ENCODE peak calls at places on chromosomes 7 and 10, in five cellular contexts. N is kidney epithelial cell, A is endothelial cell, T is mesothelial cell of epicardium, W is PC-3. X is an unnamed sample.

GRCh38 chr10:129711261-129711660 is 244.2 kb downstream of the MGMT start:
- DNase-seq in N (no peak), A (no peak), W (no peak), T (no peak), X (no peak)

GRCh38 chr7:106022193-106022821 is 59.2 kb downstream of the CDHR3 start:
- DNase-seq in W (no peak), N (no peak), A (no peak), T (no peak), X (no peak)

GRCh38 chr10:44995914-44996633 is 4.6 kb upstream of the ZNF22 start:
- DNase-seq in A (no peak), T (no peak), N (no peak), W (no peak), X (no peak)

GRCh38 chr7:95608344-95609173 is 12.2 kb upstream of the PDK4 start:
- DNase-seq in N (peak), T (no peak), W (peak), A (peak), X (no peak)

GRCh38 chr10:33311640-33312039 is 22.8 kb downstream of the NRP1 start:
- DNase-seq in W (no peak), A (no peak), N (no peak), T (no peak), X (no peak)

GRCh38 chr10:4407783-4408182 is 418.2 kb upstream of the AKR1E2 start:
- DNase-seq in W (peak), N (peak), T (no peak), A (no peak), X (no peak)

GRCh38 chr10:122786269-122786668 is 59.4 kb downstream of the CUZD1 start:
- DNase-seq in T (no peak), W (peak), N (no peak), A (peak), X (no peak)

GRCh38 chr10:91051834-91052233 is 130.9 kb upstream of the ANKRD1 start:
- DNase-seq in A (no peak), T (no peak), W (no peak), N (no peak), X (no peak)

GRCh38 chr10:104300002-104300735 is 31.2 kb downstream of the GSTO2 start:
- DNase-seq in W (peak), T (no peak), N (no peak), A (no peak), X (no peak)

GRCh38 chr7:108413782-108414492 is 42.3 kb downstream of the NRCAM start:
- DNase-seq in W (no peak), A (no peak), T (no peak), N (no peak), X (no peak)

GRCh38 chr10:14399641-14400040 is 68.9 kb upstream of the FRMD4A start:
- DNase-seq in W (no peak), T (no peak), N (no peak), A (no peak), X (no peak)

GRCh38 chr10:5582736-5583135 is 58.0 kb downstream of the CALML3 start:
- DNase-seq in N (no peak), T (no peak), W (no peak), A (no peak), X (no peak)

GRCh38 chr10:17669185-17669872 is 25.4 kb downstream of the STAM start:
- DNase-seq in N (no peak), A (no peak), T (no peak), W (no peak), X (no peak)

DNA sequence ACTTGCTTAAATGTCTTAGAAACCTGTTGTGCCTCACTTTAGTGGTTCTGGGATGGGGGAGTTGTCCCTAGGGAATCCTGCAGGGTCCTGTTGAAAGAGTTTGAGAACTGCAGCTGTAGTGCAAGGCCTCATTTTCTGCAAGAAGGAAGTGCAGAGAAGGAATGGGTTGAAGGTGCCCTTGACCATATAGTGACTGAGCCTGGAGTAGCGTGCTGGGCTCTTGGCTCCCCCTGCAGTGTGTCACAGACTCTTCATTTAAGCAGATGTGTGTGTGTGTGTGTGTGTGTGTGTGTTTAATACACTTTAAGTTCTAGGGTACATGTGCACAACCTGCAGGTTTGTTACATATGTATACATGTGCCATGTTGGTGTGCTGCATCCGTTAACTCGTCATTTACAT is 92.2 kb downstream of the GRK5 start:
- DNase-seq in N (no peak), W (no peak), A (no peak), T (no peak), X (no peak)
- TF ChIP-seq CTCF in N (no peak), W (no peak), A (no peak), T (no peak), X (no peak)

DNA sequence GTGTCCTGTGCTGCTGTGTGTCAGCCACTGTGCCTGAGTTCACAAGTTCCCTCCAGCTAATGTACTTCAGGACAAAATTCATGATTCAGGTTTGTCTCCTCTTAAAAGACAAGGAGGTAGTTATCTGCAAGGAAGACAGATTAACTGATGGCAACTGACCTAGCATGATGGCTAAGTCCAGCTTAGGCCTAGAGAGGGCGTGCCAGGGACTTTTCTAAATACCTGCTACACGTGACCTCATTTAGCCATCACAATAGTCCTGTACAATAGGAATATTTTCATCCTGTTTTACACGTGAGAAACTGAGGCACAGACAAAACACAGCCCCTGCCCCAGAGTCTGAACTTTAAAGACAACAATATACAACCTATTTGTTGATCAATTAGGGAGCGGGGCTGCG is 275.7 kb downstream of the XPNPEP1 start:
- DNase-seq in A (no peak), W (peak), T (no peak), N (no peak), X (no peak)
- TF ChIP-seq CTCF in A (no peak), W (peak), T (no peak), N (no peak), X (peak)

DNA sequence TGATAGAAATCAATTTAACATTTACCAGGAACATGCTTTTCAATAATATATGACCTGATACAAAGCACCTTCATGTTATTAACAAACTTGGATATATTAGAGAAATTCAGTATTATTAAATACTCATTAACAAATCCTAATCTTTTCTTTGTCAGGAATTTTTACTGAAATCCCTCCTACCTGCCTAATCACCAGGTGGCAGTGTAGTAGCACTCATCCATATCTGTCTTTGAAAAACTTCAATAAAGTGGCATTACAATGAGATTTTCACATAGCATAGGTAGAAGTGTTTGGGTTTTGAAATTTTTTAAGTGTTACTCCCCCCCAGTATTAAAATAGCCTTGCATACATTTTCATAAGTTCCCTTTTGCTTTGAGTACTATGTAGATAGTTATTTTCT is 1246.6 kb upstream of the LRRN3 start:
- DNase-seq in N (no peak), A (no peak), W (peak), T (no peak), X (no peak)
- TF ChIP-seq CTCF in N (peak), A (peak), W (peak), T (no peak), X (peak)

GRCh38 chr10:132536964-132537712 is 449 bp upstream of the INPP5A start:
- DNase-seq in W (peak), T (peak), A (peak), N (peak), X (peak)
- TF ChIP-seq CTCF in W (no peak), T (no peak), A (no peak), N (no peak), X (peak)

DNA sequence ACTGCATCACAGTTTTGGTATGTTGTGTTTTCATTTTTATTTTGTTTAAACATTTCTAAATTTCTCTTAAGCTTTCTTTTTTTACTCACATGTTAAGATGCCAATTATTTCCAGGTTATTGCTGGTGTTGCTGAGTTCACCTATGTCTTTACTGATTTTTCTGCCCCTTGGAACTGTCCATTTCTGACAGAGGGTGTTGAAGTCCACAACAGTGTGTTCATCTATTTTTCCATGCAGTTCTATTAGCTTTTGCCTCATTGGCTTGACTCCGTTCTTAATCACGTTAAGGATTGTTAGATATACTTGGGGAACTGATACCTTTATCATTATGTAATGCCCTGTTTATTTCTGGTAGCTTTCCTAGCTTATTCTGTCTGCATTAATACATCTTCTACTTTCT is 158.0 kb upstream of the TCERG1L start:
- DNase-seq in A (no peak), N (no peak), W (no peak), T (no peak), X (no peak)
- TF ChIP-seq CTCF in A (no peak), N (no peak), W (no peak), T (no peak), X (no peak)

DNA sequence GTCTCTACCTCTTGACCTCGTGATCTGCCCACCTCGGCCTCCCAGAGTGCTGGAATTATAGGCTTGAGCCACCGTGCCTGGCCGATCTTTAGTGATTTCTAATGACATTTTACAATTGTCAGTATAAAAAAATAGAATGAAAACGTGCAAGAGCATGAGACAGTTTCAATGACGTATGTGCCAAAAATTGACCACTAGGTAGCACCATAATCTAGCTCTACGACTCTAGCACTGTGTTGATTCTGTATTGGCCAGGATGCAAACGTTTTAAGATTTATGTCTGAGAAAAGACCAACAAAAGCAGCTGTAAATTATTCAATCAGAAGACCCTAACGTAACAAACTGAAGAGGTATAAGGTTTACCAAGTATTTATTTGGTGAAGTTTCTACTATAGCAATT is 25.4 kb upstream of the EXOC6 start:
- DNase-seq in N (no peak), T (no peak), A (no peak), W (peak), X (no peak)
- TF ChIP-seq CTCF in N (no peak), T (no peak), A (no peak), W (peak), X (peak)

X was measured in D721Med.